ENCODE peak calls at places on chromosomes 3 and 15, in ten cellular contexts. X is pancreas; N is BE2C; F is adrenal gland; J is prostate gland; W is CD8-positive, alpha-beta memory T cell; O is thoracic aorta; C is CD8-positive, alpha-beta T cell; T is tibial artery; E is gastrocnemius medialis. L is an unnamed sample.

GRCh38 chr3:39287216-39287858 is 7.5 kb upstream of the CX3CR1 start:
- DNase-seq in X (no peak), N (no peak), F (no peak), J (no peak), W (no peak), O (no peak), C (no peak), T (no peak), E (peak; percentile 76), L (no peak)

GRCh38 chr3:185268194-185268809 is 14.5 kb upstream of the EHHADH start:
- DNase-seq in X (no peak), N (no peak), F (no peak), J (no peak), W (no peak), O (no peak), C (no peak), T (no peak), E (no peak), L (no peak)

GRCh38 chr3:101070260-101071121 is 77.3 kb upstream of the ABI3BP start:
- DNase-seq in X (peak; percentile 86), N (peak; percentile 70), F (peak; percentile 76), J (peak; percentile 44), W (peak; percentile 42), O (no peak), C (peak; percentile 60), T (no peak), E (peak; percentile 5), L (peak; percentile 93)

GRCh38 chr15:34056921-34057320 is 17.9 kb upstream of the AVEN start:
- DNase-seq in X (no peak), N (no peak), F (no peak), J (no peak), W (no peak), O (no peak), C (no peak), T (no peak), E (no peak), L (no peak)

GRCh38 chr3:196186661-196187573 is 24.3 kb downstream of the ZDHHC19 start:
- DNase-seq in X (peak; percentile 42), N (peak; percentile 73), F (peak; percentile 69), J (no peak), W (no peak), O (no peak), C (no peak), T (no peak), E (no peak), L (peak; percentile 87)

GRCh38 chr3:173920386-173920785 is 522.8 kb downstream of the NLGN1 start:
- DNase-seq in X (no peak), N (no peak), F (no peak), J (no peak), W (no peak), O (no peak), C (no peak), T (no peak), E (no peak), L (no peak)

GRCh38 chr3:37224879-37225278 is 50.5 kb upstream of the LRRFIP2 start:
- DNase-seq in X (no peak), N (no peak), F (no peak), J (peak; percentile 34), W (no peak), O (no peak), C (no peak), T (no peak), E (no peak), L (no peak)

GRCh38 chr3:67468511-67468910 is 185.9 kb downstream of the SUCLG2 start:
- DNase-seq in X (no peak), N (peak; percentile 65), F (no peak), J (no peak), W (no peak), O (no peak), C (no peak), T (no peak), E (no peak), L (no peak)

GRCh38 chr15:58398053-58398452 is 33.7 kb upstream of the LIPC start:
- DNase-seq in X (no peak), N (no peak), F (no peak), J (no peak), W (no peak), O (no peak), C (no peak), T (no peak), E (no peak), L (no peak)

GRCh38 chr15:91566116-91566515 is 287.4 kb upstream of the SLCO3A1 start:
- DNase-seq in X (no peak), N (no peak), F (no peak), J (no peak), W (no peak), O (no peak), C (no peak), T (no peak), E (no peak), L (no peak)

GRCh38 chr3:43215684-43216336 is 70.5 kb upstream of the SNRK start:
- DNase-seq in X (no peak), N (no peak), F (no peak), J (no peak), W (peak; percentile 28), O (no peak), C (no peak), T (no peak), E (no peak), L (no peak)

GRCh38 chr3:51686512-51687215 is 15.6 kb downstream of the TEX264 start:
- DNase-seq in X (no peak), N (no peak), F (peak; percentile 69), J (no peak), W (peak; percentile 78), O (no peak), C (peak; percentile 91), T (no peak), E (no peak), L (peak; percentile 53)

GRCh38 chr3:155809181-155809580 is 3.1 kb upstream of the C3orf33 start:
- DNase-seq in X (no peak), N (no peak), F (no peak), J (no peak), W (no peak), O (no peak), C (no peak), T (no peak), E (no peak), L (no peak)

GRCh38 chr3:5250467-5251195 is 63.1 kb downstream of the EDEM1 start:
- DNase-seq in X (no peak), N (no peak), F (no peak), J (no peak), W (no peak), O (no peak), C (no peak), T (no peak), E (no peak), L (no peak)

DNA sequence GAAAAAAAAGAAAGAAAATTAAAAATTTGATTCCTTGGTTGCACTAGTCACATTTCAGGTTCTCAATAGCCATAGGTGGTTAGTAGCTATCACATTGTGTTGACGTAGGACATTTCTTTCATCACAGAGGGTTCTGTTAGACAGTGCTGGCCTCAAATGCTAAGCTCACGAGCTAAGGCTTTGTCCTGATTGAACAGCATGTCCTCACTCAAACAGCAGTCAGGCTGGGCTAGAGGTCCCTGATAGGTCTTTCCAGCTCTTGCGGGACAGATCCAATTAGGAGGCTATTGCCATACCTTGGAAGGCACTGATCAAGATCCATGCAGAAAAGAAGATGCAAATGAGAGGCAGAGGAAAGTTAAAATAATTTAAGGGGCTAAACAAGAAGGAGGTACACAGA is 85.9 kb upstream of the HACD2 start:
- DNase-seq in X (no peak), N (no peak), F (no peak), J (no peak), W (no peak), O (no peak), C (no peak), T (no peak), E (no peak), L (no peak)
- H3K4me1 ChIP-seq in X (no peaks in the 10 kb centered on the region), N (peaks cover 6% of the 10 kb centered on the region), F (peaks cover 5% of the 10 kb centered on the region), J (peaks cover 3% of the 10 kb centered on the region), W (no peaks in the 10 kb centered on the region), O (peaks cover 26% of the 10 kb centered on the region), C (no peaks in the 10 kb centered on the region), T (peaks cover 54% of the 10 kb centered on the region), E (no peaks in the 10 kb centered on the region), L (no peaks in the 10 kb centered on the region)

GRCh38 chr3:57160731-57161086 is 4.4 kb downstream of the IL17RD start:
- DNase-seq in X (no peak), N (no peak), F (peak; percentile 13), J (no peak), W (no peak), O (no peak), C (no peak), T (no peak), E (no peak), L (no peak)
- H3K4me1 ChIP-seq in X (peaks cover 4% of the 10 kb centered on the region), N (no peaks in the 10 kb centered on the region), F (peaks cover 3% of the 10 kb centered on the region), J (peaks cover 10% of the 10 kb centered on the region), W (peaks cover 14% of the 10 kb centered on the region), O (peaks cover 8% of the 10 kb centered on the region), C (peaks cover 19% of the 10 kb centered on the region), T (no peaks in the 10 kb centered on the region), E (peaks cover 20% of the 10 kb centered on the region), L (peaks cover 40% of the 10 kb centered on the region)

GRCh38 chr3:14510838-14511622 is 29.1 kb downstream of the GRIP2 start:
- DNase-seq in X (no peak), N (no peak), F (no peak), J (no peak), W (no peak), O (no peak), C (no peak), T (peak; percentile 53), E (no peak), L (peak; percentile 22)
- H3K4me1 ChIP-seq in X (no peaks in the 10 kb centered on the region), N (no peaks in the 10 kb centered on the region), F (no peaks in the 10 kb centered on the region), J (no peaks in the 10 kb centered on the region), W (no peaks in the 10 kb centered on the region), O (no peaks in the 10 kb centered on the region), C (no peaks in the 10 kb centered on the region), T (no peaks in the 10 kb centered on the region), E (peaks cover 4% of the 10 kb centered on the region), L (no peaks in the 10 kb centered on the region)

GRCh38 chr15:98720577-98720976 is 72.2 kb downstream of the IGF1R start:
- DNase-seq in X (no peak), N (no peak), F (no peak), J (no peak), W (no peak), O (no peak), C (no peak), T (no peak), E (no peak), L (no peak)
- H3K4me1 ChIP-seq in X (peaks cover 10% of the 10 kb centered on the region), N (peaks cover 85% of the 10 kb centered on the region), F (peaks cover 4% of the 10 kb centered on the region), J (no peaks in the 10 kb centered on the region), W (peaks cover 36% of the 10 kb centered on the region), O (peaks cover 35% of the 10 kb centered on the region), C (peaks cover 57% of the 10 kb centered on the region), T (peaks cover 62% of the 10 kb centered on the region), E (peaks cover 32% of the 10 kb centered on the region), L (peaks cover 42% of the 10 kb centered on the region)

GRCh38 chr15:74794970-74795349 is 13.1 kb downstream of the CSK start:
- DNase-seq in X (no peak), N (no peak), F (no peak), J (no peak), W (peak; percentile 21), O (no peak), C (peak; percentile 53), T (no peak), E (no peak), L (no peak)
- H3K4me1 ChIP-seq in X (no peaks in the 10 kb centered on the region), N (peaks cover 8% of the 10 kb centered on the region), F (peaks cover 14% of the 10 kb centered on the region), J (peaks cover 19% of the 10 kb centered on the region), W (peaks cover 99% of the 10 kb centered on the region), O (peaks cover 19% of the 10 kb centered on the region), C (peaks cover 99% of the 10 kb centered on the region), T (peaks cover 16% of the 10 kb centered on the region), E (peaks cover 31% of the 10 kb centered on the region), L (no peaks in the 10 kb centered on the region)

DNA sequence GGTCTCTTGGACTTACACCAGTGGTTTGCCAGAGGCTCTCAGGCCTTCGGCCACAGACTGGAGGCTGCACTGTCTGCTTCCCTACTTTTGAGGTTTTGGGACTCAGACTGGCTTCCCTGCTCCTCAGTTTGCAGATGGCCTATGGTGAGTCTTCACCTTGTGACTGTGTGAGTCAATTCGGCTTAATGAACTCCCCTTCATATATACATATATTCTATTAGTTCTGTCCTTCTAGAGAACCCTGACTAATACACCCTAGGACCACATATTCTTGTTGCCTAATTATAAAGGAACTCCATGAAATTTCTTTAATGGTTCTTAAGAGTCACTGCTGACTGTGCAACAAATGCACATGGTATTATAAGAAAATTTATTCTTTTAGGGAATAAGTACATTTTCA is 31.5 kb downstream of the CSNK1G1 start:
- DNase-seq in X (no peak), N (no peak), F (no peak), J (no peak), W (no peak), O (no peak), C (no peak), T (no peak), E (no peak), L (no peak)
- H3K4me1 ChIP-seq in X (no peaks in the 10 kb centered on the region), N (peaks cover 9% of the 10 kb centered on the region), F (no peaks in the 10 kb centered on the region), J (no peaks in the 10 kb centered on the region), W (no peaks in the 10 kb centered on the region), O (no peaks in the 10 kb centered on the region), C (no peaks in the 10 kb centered on the region), T (no peaks in the 10 kb centered on the region), E (no peaks in the 10 kb centered on the region), L (no peaks in the 10 kb centered on the region)